ENCODE peak calls at places on chromosomes 3 and 15, in six cellular contexts. A is activated T-helper 1 cell treated with Interleukin-2 at 50 U/mL for 16 hours, R is neuronal stem cell, Q is RWPE2, C is adrenal gland, D is HS-27A. O is an unnamed sample.
A peak's percentile ranks its signal among the peaks of the same experiment; 100 is the strongest.

GRCh38 chr3:142596726-142597088 is 514 bp downstream of the PLS1 start:
- DNase-seq in Q (no peak), C (no peak), R (no peak), D (no peak), A (no peak), O (no peak)

GRCh38 chr3:99638244-99638948 is at the start of gene COL8A1:
- DNase-seq in A (no peak), R (peak; percentile 26), D (peak; percentile 85), C (peak; percentile 68), Q (peak; percentile 87), O (peak; percentile 36)

GRCh38 chr3:196315821-196316220 is 2.2 kb downstream of the DYNLT2B start:
- DNase-seq in R (no peak), A (no peak), C (no peak), D (no peak), Q (no peak), O (no peak)

GRCh38 chr3:123120546-123120945 is 53.7 kb downstream of the PDIA5 start:
- DNase-seq in Q (no peak), A (no peak), D (no peak), R (no peak), C (no peak), O (no peak)

GRCh38 chr3:132569153-132569552 is 27.9 kb upstream of the ACKR4 start:
- DNase-seq in Q (no peak), D (no peak), R (no peak), C (no peak), A (no peak), O (no peak)

GRCh38 chr15:31296304-31297220 is 30.1 kb upstream of the KLF13 start:
- DNase-seq in A (no peak), R (no peak), C (peak; percentile 49), Q (peak; percentile 81), D (no peak), O (peak; percentile 11)

GRCh38 chr15:37682304-37682703 is 252.1 kb upstream of the TMCO5A start:
- DNase-seq in Q (no peak), A (no peak), D (peak; percentile 23), R (no peak), C (no peak), O (no peak)

GRCh38 chr3:197259096-197259495 is 39.3 kb downstream of the DLG1 start:
- DNase-seq in A (no peak), R (no peak), C (no peak), D (no peak), Q (no peak), O (no peak)

GRCh38 chr15:58115692-58116091 is 22.5 kb upstream of the AQP9 start:
- DNase-seq in Q (no peak), D (no peak), A (no peak), C (no peak), R (no peak), O (no peak)

GRCh38 chr15:55737373-55737772 is 5.6 kb downstream of the PRTG start:
- DNase-seq in D (no peak), C (no peak), R (peak; percentile 91), A (no peak), Q (no peak), O (no peak)

GRCh38 chr15:77002954-77003912 is 8.3 kb downstream of the PSTPIP1 start:
- DNase-seq in A (peak; percentile 52), D (no peak), Q (no peak), C (peak; percentile 72), R (no peak), O (peak; percentile 41)

GRCh38 chr3:64311424-64311920 is 86.2 kb upstream of the PRICKLE2 start:
- DNase-seq in A (no peak), Q (no peak), D (no peak), C (no peak), R (no peak), O (peak; percentile 20)

GRCh38 chr3:129313983-129314756 is 35.5 kb downstream of the HMCES start:
- DNase-seq in D (no peak), C (no peak), A (no peak), R (no peak), Q (no peak), O (no peak)

GRCh38 chr15:79721256-79721655 is 175.6 kb downstream of the MTHFS start:
- DNase-seq in D (no peak), Q (no peak), A (no peak), C (no peak), R (no peak), O (no peak)

GRCh38 chr3:46908294-46908985 is 30.9 kb downstream of the PTH1R start:
- DNase-seq in R (no peak), C (no peak), A (no peak), Q (peak; percentile 30), D (no peak), O (no peak)

GRCh38 chr15:99100245-99101173 is 4.4 kb upstream of the SYNM start:
- DNase-seq in C (peak; percentile 91), A (no peak), R (peak; percentile 67), Q (no peak), D (peak; percentile 48), O (peak; percentile 89)

GRCh38 chr15:37877851-37878577 is 56.4 kb upstream of the TMCO5A start:
- DNase-seq in C (no peak), D (peak; percentile 81), Q (no peak), R (no peak), A (no peak), O (no peak)

GRCh38 chr3:71304684-71305083 is 278.8 kb downstream of the FOXP1 start:
- DNase-seq in A (no peak), C (no peak), Q (no peak), R (no peak), D (no peak), O (peak; percentile 55)

GRCh38 chr3:166013073-166013679 is 176.0 kb upstream of the BCHE start:
- DNase-seq in D (peak; percentile 8), Q (no peak), R (peak; percentile 20), A (no peak), C (no peak), O (peak; percentile 29)

GRCh38 chr3:136353461-136353860 is 103.3 kb downstream of the PCCB start:
- DNase-seq in A (no peak), C (no peak), R (no peak), D (no peak), Q (no peak), O (no peak)

GRCh38 chr3:112013058-112013783 is 14.5 kb downstream of the TAGLN3 start:
- DNase-seq in R (peak; percentile 57), C (peak; percentile 89), Q (no peak), D (no peak), A (peak; percentile 33), O (peak; percentile 77)

GRCh38 chr15:45457215-45457614 is 65.3 kb downstream of the SLC30A4 start:
- DNase-seq in D (no peak), R (no peak), C (no peak), A (no peak), Q (no peak), O (no peak)

GRCh38 chr3:157156844-157157635 is 2.9 kb downstream of the CCNL1 start:
- DNase-seq in A (no peak), C (no peak), R (no peak), Q (no peak), D (no peak), O (no peak)

GRCh38 chr3:33064929-33065328 is 32.0 kb downstream of the GLB1 start:
- DNase-seq in D (no peak), C (no peak), R (no peak), Q (no peak), A (no peak), O (no peak)

GRCh38 chr3:43259626-43260025 is 26.7 kb upstream of the SNRK start:
- DNase-seq in A (no peak), R (no peak), C (no peak), D (no peak), Q (peak; percentile 72), O (no peak)

GRCh38 chr3:129577925-129578742 is 28.3 kb downstream of the PLXND1 start:
- DNase-seq in Q (no peak), C (no peak), R (no peak), A (no peak), D (no peak), O (no peak)

GRCh38 chr3:165827233-165827632 is 10.0 kb downstream of the BCHE start:
- DNase-seq in Q (no peak), D (no peak), A (no peak), C (no peak), R (no peak), O (no peak)

GRCh38 chr3:24119321-24119751 is 174.2 kb downstream of the NR1D2 start:
- DNase-seq in A (no peak), C (no peak), Q (no peak), D (peak; percentile 55), R (no peak), O (no peak)

GRCh38 chr3:119293761-119294401 is at the start of gene ARHGAP31:
- DNase-seq in C (peak; percentile 87), D (no peak), A (peak; percentile 75), Q (no peak), R (peak; percentile 39), O (peak; percentile 57)

GRCh38 chr15:81939604-81940440 is 106.0 kb downstream of the MEX3B start:
- DNase-seq in D (peak; percentile 81), Q (no peak), R (peak; percentile 30), C (no peak), A (no peak), O (peak; percentile 34)

GRCh38 chr3:18369561-18370185 is 55.5 kb downstream of the SATB1 start:
- DNase-seq in A (no peak), R (no peak), C (no peak), D (no peak), Q (no peak), O (no peak)

GRCh38 chr3:36786921-36787890 is 22.9 kb upstream of the DCLK3 start:
- DNase-seq in R (no peak), Q (no peak), A (no peak), C (no peak), D (no peak), O (no peak)

GRCh38 chr15:89498574-89498906 is 2.2 kb upstream of the RHCG start:
- DNase-seq in A (no peak), C (no peak), Q (no peak), D (no peak), R (no peak), O (no peak)

GRCh38 chr3:138971766-138972320 is 24.8 kb downstream of the FOXL2NB start:
- DNase-seq in D (no peak), Q (no peak), C (no peak), A (no peak), R (no peak), O (no peak)

GRCh38 chr15:80679167-80679804 is 15.8 kb upstream of the ABHD17C start:
- DNase-seq in R (no peak), C (no peak), D (no peak), Q (no peak), A (no peak), O (no peak)